ENCODE peak calls at places on chromosomes 12 and 14, in six cellular contexts. Z is esophagus muscularis mucosa, W is sigmoid colon, I is tibial nerve, O is A549, T is SK-N-SH. N is an unnamed sample.

GRCh38 chr14:66284346-66284745 is 201.8 kb upstream of the CCDC196 start:
- DNase-seq in W (no peak), Z (no peak), O (peak), T (no peak), I (no peak), N (no peak)

GRCh38 chr14:87628129-87628528 is 364.9 kb downstream of the GALC start:
- DNase-seq in W (no peak), O (no peak), I (peak), T (no peak), Z (peak), N (no peak)

GRCh38 chr14:99534863-99535262 is 53.7 kb downstream of the CCNK start:
- DNase-seq in Z (no peak), O (no peak), T (no peak), I (no peak), W (peak), N (no peak)

GRCh38 chr14:34539407-34540180 is at the start of gene EAPP:
- DNase-seq in W (peak), O (peak), T (peak), Z (peak), I (peak), N (peak)

GRCh38 chr14:74591899-74592298 is 20.1 kb downstream of the LTBP2 start:
- DNase-seq in W (no peak), O (no peak), Z (no peak), I (no peak), T (no peak), N (no peak)

GRCh38 chr12:94677778-94678177 is 27.4 kb upstream of the TMCC3 start:
- DNase-seq in Z (no peak), T (no peak), O (no peak), I (no peak), W (no peak), N (no peak)

GRCh38 chr12:14185441-14186192 is 179.9 kb upstream of the ATF7IP start:
- DNase-seq in I (peak), T (peak), O (peak), Z (no peak), W (no peak), N (no peak)

GRCh38 chr12:95574030-95574429 is 22.8 kb upstream of the USP44 start:
- DNase-seq in I (no peak), Z (no peak), W (no peak), T (no peak), O (no peak), N (no peak)

GRCh38 chr12:110270125-110270962 is 10.7 kb upstream of the ATP2A2 start:
- DNase-seq in I (no peak), Z (no peak), O (peak), W (peak), T (peak), N (no peak)

GRCh38 chr12:56565510-56566101 is 44.0 kb downstream of the RBMS2 start:
- DNase-seq in T (no peak), Z (no peak), O (peak), W (peak), I (peak), N (peak)

GRCh38 chr12:67474934-67475620 is 173.5 kb upstream of the DYRK2 start:
- DNase-seq in Z (no peak), T (no peak), O (no peak), W (no peak), I (no peak), N (no peak)

GRCh38 chr12:7642876-7643309 is 22.8 kb downstream of the APOBEC1 start:
- DNase-seq in O (peak), Z (no peak), I (no peak), T (no peak), W (no peak), N (no peak)

GRCh38 chr12:80641936-80642335 is 65.5 kb upstream of the MYF6 start:
- DNase-seq in Z (no peak), W (no peak), O (no peak), I (no peak), T (no peak), N (no peak)

GRCh38 chr14:93323597-93323992 is 9.2 kb downstream of the BTBD7 start:
- DNase-seq in Z (no peak), O (no peak), W (no peak), I (no peak), T (no peak), N (no peak)

GRCh38 chr12:6345319-6346071 is 3.6 kb upstream of the TNFRSF1A start:
- DNase-seq in Z (no peak), I (no peak), O (peak), T (no peak), W (no peak), N (no peak)
- TF ChIP-seq EP300 in Z (no peak), I (no peak), O (peak), T (peak), W (no peak), N (no peak)

DNA sequence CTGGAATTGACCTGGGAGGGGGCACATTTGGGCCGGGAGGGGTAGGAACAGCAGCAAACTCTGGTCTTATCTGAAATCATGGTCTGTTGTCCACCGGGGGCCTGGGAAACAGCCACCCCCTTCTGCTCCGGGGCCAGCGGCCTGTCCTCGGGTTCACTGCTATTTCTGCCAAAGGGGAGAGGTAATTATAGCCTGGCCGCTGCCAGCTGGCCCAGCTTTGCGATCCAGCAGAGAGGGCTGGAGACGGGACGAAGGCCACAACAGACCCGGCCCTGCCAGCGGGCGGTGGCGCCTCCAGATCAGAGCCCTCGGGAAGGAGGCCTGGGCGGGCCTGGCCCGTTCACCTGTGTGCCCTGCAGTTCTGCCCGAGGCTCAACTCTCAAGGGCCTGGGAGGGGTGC is at the start of gene C14orf180:
- DNase-seq in O (no peak), Z (no peak), I (no peak), T (peak), W (no peak), N (no peak)
- TF ChIP-seq EP300 in O (no peak), Z (no peak), I (no peak), T (no peak), W (no peak), N (no peak)

DNA sequence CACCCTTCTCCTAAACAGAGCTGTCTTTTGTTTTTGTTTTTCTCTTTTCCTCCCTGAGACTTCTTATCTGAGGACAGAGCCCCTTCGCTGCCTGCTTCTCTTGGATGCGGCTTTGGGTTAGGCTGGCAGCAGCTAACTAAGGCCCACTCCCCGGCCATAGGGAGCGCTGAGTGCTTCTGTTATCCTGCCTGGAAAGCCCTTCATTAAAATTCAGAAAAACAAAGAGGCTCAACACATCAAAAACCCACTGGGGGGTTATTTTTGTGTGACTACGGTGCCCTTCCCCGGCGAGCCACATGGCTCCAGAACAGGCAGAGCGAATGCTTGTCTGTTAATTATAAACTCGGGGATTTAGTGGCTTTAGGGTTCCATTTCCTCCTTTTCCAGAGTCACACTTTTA is 67.3 kb upstream of the GPATCH2L start:
- DNase-seq in I (no peak), O (no peak), W (no peak), T (no peak), Z (no peak), N (no peak)
- TF ChIP-seq EP300 in I (no peak), O (no peak), W (no peak), T (no peak), Z (no peak), N (no peak)

GRCh38 chr12:51270067-51270846 is at the start of gene SMAGP:
- DNase-seq in W (peak), I (peak), O (peak), Z (no peak), T (peak), N (peak)
- TF ChIP-seq EP300 in W (no peak), I (no peak), O (no peak), Z (no peak), T (peak), N (no peak)

GRCh38 chr14:24351517-24351916 is 11.7 kb upstream of the RIPK3 start:
- DNase-seq in Z (no peak), T (no peak), O (no peak), W (no peak), I (no peak), N (no peak)

GRCh38 chr14:24355009-24355408 is 13.0 kb upstream of the NFATC4 start:
- DNase-seq in O (no peak), I (no peak), W (no peak), T (no peak), Z (no peak), N (no peak)

GRCh38 chr14:24360281-24360680 is 7.7 kb upstream of the NFATC4 start:
- DNase-seq in Z (no peak), O (no peak), I (no peak), W (no peak), T (no peak), N (no peak)

GRCh38 chr14:24353551-24354529 is 14.0 kb upstream of the RIPK3 start:
- DNase-seq in I (no peak), O (no peak), T (no peak), W (no peak), Z (no peak), N (no peak)

DNA sequence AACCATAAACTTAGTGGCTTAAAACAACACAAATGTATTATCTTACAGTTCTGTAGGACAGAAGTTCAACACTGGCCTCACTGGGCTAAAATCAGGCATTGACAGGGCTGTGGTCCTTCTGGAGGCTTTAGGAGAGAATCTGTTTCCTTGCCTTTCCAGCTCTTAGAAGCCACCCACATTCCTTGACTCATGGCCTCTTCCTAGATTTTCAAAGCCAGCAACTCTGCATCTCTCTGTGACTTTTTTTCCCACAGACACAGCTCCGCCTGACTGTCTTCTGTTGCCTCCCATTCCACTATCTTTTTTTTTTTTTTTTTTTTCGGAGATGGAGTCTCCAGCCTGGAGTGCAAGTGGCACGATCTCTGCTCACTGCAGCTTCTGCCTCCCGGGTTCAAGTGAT is 11.8 kb upstream of the NFATC4 start:
- DNase-seq in O (no peak), W (no peak), I (no peak), T (no peak), Z (no peak), N (no peak)
- TF ChIP-seq EP300 in O (no peak), W (no peak), I (no peak), T (no peak), Z (no peak), N (no peak)

DNA sequence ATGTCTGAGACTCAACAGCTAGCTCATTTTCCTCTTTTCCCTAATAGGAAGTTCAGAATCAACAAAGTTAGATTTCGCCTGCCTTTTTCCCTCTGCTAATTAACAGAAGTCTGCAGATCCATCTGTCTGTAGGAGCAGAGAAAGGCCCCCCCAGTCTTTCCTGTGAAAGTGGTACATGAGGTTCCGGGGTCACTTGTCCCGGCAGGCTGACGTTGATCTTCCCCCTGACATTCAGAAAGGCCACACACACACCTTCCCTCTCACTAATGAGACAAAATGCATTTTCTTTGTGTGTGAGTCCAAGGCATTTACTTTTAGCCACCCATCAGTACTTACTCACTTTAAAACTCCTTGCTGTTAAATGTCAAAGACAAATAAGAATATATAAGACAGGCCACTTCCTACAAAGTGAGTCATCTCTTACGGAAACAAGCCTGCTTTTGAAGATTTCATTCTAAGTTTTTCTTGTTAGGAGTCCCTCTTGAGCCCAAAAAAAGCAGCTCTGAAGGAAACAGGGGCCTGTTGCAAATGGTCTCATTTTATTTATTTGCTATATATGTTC is 138.7 kb downstream of the TTC7B start:
- DNase-seq in T (no peak), W (no peak), Z (no peak), I (no peak), O (no peak), N (no peak)
- TF ChIP-seq EP300 in T (peak), W (peak), Z (no peak), I (no peak), O (no peak), N (no peak)

DNA sequence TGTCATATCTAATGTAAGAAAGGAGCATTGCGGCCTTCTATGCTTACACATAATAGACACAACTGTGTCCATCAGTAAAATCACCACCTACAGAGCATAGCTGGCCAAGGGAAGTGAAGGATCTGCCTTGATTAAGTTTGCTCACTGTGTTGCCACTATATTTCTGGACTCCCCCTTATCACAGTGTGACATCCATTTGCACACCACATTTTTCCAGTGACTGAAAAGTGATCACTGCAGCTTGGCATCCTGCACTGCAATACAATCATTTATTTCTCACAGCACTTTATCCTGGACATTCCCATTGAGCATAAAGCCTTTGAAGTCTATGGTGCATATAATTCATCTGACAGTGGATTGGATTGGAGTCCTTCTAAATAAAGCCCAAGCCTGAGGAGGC is 217.2 kb downstream of the NOVA1 start:
- DNase-seq in Z (no peak), W (no peak), I (no peak), O (no peak), T (no peak), N (no peak)
- TF ChIP-seq EP300 in Z (no peak), W (no peak), I (no peak), O (no peak), T (no peak), N (no peak)

GRCh38 chr14:77455966-77456640 is 1.3 kb downstream of the VIPAS39 start:
- DNase-seq in I (no peak), Z (no peak), O (no peak), T (no peak), W (no peak), N (no peak)

GRCh38 chr14:77457522-77458248 is at the start of the genes AHSA1 and VIPAS39:
- DNase-seq in T (peak), I (peak), W (peak), Z (peak), O (peak), N (peak)

GRCh38 chr14:77457115-77457521 is 283 bp downstream of the VIPAS39 start:
- DNase-seq in Z (no peak), W (peak), T (peak), O (no peak), I (no peak), N (no peak)

GRCh38 chr14:77458249-77458950 is 507 bp downstream of the AHSA1 start:
- DNase-seq in I (peak), O (peak), W (no peak), T (peak), Z (no peak), N (no peak)

DNA sequence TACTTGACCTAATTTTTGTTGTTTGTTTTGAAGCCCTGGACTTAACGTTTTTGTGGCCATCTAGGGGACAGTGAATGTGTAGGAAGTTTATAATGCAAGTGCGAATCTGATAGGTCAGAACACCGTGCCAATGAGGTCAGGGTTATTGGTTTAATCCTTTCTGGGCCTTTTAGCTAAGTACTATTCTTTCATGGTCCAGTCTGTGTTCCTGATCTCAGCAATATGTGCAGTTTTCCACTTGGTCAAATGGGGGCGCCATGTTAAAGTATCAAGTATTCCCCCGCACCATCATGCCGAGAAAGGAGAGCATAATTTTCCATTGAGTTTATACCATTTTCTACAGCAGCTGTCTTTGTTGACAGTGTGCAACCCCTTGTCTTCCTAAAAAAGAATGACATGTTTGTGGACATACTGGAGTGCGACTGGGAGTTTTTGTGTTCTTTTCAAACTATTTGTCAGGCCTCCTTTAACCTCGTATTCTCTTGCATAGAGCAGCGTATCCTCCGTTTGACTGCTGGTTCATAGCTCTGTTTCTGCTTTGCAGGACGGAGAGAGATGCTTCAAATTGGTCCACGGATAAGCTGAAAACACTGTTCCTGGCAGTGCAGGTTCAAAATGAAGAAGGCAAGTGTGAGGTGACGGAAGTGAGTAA is 1.3 kb downstream of the AHSA1 start:
- DNase-seq in W (no peak), Z (no peak), T (peak), I (peak), O (peak), N (no peak)
- TF ChIP-seq EP300 in W (no peak), Z (no peak), T (no peak), I (no peak), O (no peak), N (no peak)